ENCODE peak calls at places on chromosomes 16 and 17, in four cellular contexts. A is pancreas, L is GM06990, U is fibroblast of mammary gland. X is an unnamed sample.

GRCh38 chr17:27415090-27415795 is 41.0 kb upstream of the KSR1 start:
- DNase-seq in A (no peak), L (no peak), U (no peak), X (no peak)

GRCh38 chr17:16171613-16172012 is 43.7 kb downstream of the NCOR1 start:
- DNase-seq in A (no peak), L (no peak), U (peak), X (no peak)

GRCh38 chr17:50877838-50878237 is 11.7 kb upstream of the TOB1 start:
- DNase-seq in A (no peak), L (no peak), U (no peak), X (no peak)

GRCh38 chr17:30924341-30924740 is 2.6 kb downstream of the ADAP2 start:
- DNase-seq in A (no peak), L (no peak), U (no peak), X (no peak)

GRCh38 chr17:15346196-15346595 is 4.8 kb upstream of the TEKT3 start:
- DNase-seq in A (no peak), L (no peak), U (no peak), X (no peak)

GRCh38 chr17:15091825-15092224 is 173.3 kb downstream of the PMP22 start:
- DNase-seq in A (no peak), L (no peak), U (peak), X (no peak)

GRCh38 chr17:55402374-55402773 is 19.3 kb downstream of the MMD start:
- DNase-seq in A (no peak), L (no peak), U (peak), X (no peak)

GRCh38 chr17:36545465-36546417 is 1.0 kb downstream of the GGNBP2 start:
- DNase-seq in A (peak), L (peak), U (peak), X (peak)

DNA sequence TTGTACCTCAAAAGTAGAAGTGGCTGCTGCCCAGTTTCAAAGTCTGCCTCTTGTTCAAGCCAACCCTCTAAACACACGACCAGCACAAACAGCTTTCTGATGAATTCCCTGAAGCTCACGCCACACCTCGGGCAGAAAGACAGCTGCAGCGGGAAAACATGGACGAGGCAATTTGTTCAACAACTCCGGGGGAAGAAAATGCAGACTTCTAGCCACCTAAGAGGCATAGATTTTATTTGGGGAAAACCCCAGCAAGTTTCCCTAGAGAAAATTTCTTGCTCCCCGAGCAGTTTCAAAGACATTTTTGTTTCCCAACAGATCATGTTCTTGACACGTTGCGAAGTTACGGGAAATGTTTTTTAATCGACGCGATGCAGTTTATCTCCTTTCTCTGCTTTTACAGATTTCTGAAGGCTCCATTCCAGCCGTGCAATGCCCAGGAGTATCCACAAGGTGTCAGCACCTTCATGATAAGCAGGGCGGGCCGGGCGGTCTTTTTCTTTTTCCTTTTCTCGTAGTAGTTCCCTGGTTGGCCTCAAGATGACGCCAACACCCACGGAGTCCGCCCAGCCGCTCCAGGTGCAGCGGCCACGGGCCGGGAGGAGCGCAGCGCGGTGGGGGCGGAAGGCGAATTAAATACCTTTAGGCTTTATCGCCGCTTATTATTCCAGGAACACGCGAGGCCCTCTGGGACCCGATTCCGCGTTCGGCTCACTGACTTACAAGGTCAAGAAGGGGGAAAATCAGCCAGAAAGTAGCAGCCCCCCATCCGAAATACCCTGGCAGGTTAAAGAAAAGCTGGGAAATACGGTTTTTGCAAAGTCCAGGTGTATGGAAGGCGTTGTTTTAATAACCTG is 2.9 kb upstream of the FOXC2 start:
- DNase-seq in A (peak), L (peak), U (peak), X (peak)
- H3K4me3 ChIP-seq in A (no peak), L (no peak), U (peak), X (peak)

GRCh38 chr16:1044515-1045362 is 27.8 kb upstream of the SSTR5 start:
- DNase-seq in A (no peak), L (no peak), U (no peak), X (no peak)
- H3K4me3 ChIP-seq in A (no peak), L (no peak), U (no peak), X (no peak)

GRCh38 chr16:2468725-2469398 is 2.2 kb upstream of the NTN3 start:
- DNase-seq in A (no peak), L (peak), U (no peak), X (no peak)
- H3K4me3 ChIP-seq in A (no peak), L (peak), U (no peak), X (no peak)

GRCh38 chr16:79876332-79876730 is 275.8 kb upstream of the MAF start:
- DNase-seq in A (no peak), L (peak), U (no peak), X (no peak)
- H3K4me3 ChIP-seq in A (no peak), L (no peak), U (no peak), X (no peak)

DNA sequence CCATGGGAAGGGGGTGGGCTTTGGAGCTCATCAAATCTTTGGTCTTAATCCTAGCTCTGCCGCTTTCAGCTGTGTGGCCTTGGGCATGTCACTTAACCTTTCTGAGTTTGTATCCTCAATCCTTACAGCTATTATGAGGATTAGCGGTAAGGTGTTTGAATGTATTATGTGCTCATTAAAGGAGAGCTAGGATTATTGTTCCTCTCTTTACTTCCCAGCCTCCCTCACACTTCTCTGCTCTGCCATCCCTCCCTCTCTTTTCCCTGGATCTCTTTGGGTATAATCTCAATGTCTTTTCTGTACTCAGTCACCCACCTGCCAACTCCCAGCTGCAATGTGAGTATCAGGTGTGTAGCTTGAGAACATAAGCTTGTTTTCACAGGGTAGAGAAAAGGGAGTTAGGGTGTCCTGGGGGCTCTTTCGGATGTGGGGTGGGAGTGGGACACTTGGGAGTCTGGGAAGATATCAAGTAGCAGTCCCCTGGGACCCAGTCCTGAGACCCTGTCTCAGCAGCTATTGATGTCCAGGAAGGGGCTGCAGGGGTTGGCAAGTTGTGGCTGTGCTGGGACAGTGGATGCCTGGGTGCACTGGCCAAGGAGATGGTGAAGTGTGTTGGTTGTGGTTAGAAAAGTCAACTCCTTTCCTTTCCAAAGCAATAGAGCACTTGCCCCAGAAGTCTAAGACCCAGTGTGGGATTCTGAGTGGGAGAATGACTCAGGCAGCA is 1.8 kb downstream of the EFNB3 start:
- DNase-seq in A (no peak), L (no peak), U (no peak), X (no peak)
- H3K4me3 ChIP-seq in A (no peak), L (no peak), U (no peak), X (no peak)

X was measured in SJSA1.